ENCODE peak calls at places on chromosome 3, in five cellular contexts. W, G, N, Q and F are unnamed samples.

GRCh38 chr3:98328933-98329332 is 24.7 kb upstream of the OR5K4 start:
- DNase-seq in N (no peak), W (no peak), Q (no peak), G (no peak), F (no peak)

GRCh38 chr3:143910756-143911155 is 60.9 kb upstream of the DIPK2A start:
- DNase-seq in N (no peak), W (no peak), Q (no peak), G (no peak), F (no peak)

GRCh38 chr3:62688812-62689211 is 186.4 kb downstream of the CADPS start:
- DNase-seq in W (no peak), Q (no peak), N (no peak), G (no peak), F (no peak)

GRCh38 chr3:3685721-3686120 is 113.5 kb upstream of the LRRN1 start:
- DNase-seq in Q (no peak), G (no peak), W (no peak), N (no peak), F (peak)

GRCh38 chr3:136621628-136622027 is 130.6 kb downstream of the STAG1 start:
- DNase-seq in Q (no peak), G (no peak), W (no peak), N (no peak), F (no peak)

GRCh38 chr3:124033360-124034015 is 41.6 kb upstream of the ROPN1 start:
- DNase-seq in N (no peak), W (no peak), Q (peak), G (no peak), F (no peak)

GRCh38 chr3:64267774-64268604 is 42.7 kb upstream of the PRICKLE2 start:
- DNase-seq in Q (peak), G (peak), N (peak), W (no peak), F (peak)

GRCh38 chr3:120299403-120299802 is 14.4 kb upstream of the GPR156 start:
- DNase-seq in N (no peak), Q (no peak), W (no peak), G (no peak), F (no peak)

GRCh38 chr3:161171113-161171512 is 50.0 kb upstream of the NMD3 start:
- DNase-seq in G (no peak), W (no peak), N (no peak), Q (no peak), F (no peak)

GRCh38 chr3:138371070-138371950 is 22.9 kb downstream of the MRAS start:
- DNase-seq in G (no peak), Q (no peak), W (no peak), N (no peak), F (no peak)

GRCh38 chr3:191362036-191362435 is 31.7 kb upstream of the UTS2B start:
- DNase-seq in W (no peak), G (no peak), N (no peak), Q (no peak), F (no peak)

GRCh38 chr3:49563040-49563578 is 8.8 kb downstream of the BSN start:
- DNase-seq in N (no peak), W (no peak), Q (no peak), G (no peak), F (no peak)

GRCh38 chr3:83034806-83035703 is 1273.6 kb upstream of the GBE1 start:
- DNase-seq in Q (no peak), G (no peak), W (no peak), N (no peak), F (no peak)

GRCh38 chr3:37481986-37482385 is 307.6 kb upstream of the LRRFIP2 start:
- DNase-seq in Q (no peak), W (no peak), G (no peak), N (no peak), F (no peak)

GRCh38 chr3:113744941-113745272 is 1.1 kb downstream of the NAA50 start:
- DNase-seq in W (no peak), N (no peak), Q (no peak), G (no peak), F (no peak)

DNA sequence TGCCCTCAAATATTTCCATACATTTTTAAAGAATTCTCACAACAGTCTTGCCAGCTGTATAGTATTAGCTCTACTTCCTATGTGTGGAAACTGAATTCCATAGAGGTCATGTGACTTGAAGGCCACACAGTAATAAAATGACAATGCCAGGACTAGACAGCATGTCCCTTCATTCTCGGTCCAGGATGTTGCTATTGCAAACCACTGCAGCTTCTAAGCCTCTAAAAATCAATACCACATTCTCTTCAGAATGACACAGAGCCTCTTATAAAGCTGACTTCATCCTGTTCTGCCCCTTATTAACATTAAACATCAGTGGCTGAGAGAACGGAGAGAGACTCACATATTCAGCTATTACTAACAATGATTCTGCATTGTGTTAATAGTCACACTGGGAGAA is 240.3 kb upstream of the PEX5L start:
- DNase-seq in Q (no peak), G (no peak), W (no peak), N (no peak), F (no peak)
- TF ChIP-seq POLR2AphosphoS5 in Q (no peak), G (no peak), W (no peak), N (no peak), F (no peak)

DNA sequence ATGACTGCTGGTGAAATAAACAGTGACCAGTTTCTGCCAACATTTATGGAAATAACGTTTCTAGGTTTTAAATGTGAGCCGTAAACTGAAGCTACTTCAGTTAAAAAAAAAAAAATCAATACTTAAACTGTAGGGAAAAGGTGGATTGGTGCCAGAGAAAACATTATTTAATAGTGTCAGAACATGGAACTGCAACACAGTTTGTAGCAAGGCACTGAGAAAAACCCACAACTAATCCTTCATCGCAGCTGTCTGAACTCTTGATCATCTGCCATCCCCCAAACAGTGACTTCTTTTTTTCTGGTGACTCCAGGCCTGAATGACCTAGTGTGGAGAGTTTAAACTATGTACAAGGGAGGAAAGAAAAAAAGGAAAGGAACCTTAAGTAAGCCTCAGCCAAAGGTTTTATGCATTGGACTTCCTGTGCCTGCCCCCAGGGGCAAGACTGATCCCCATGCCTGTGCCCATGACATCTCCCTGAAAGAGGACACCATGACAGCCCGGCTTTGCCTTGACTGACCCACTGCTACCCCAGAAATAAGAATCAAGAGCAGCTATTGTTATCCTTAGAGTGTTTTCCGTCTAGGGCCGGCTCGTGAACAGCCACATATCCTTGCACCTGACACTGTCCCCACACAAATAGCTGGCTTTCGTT is 33.1 kb downstream of the CRTAP start:
- DNase-seq in G (no peak), N (no peak), Q (no peak), W (no peak), F (no peak)
- TF ChIP-seq POLR2AphosphoS5 in G (no peak), N (no peak), Q (no peak), W (no peak), F (no peak)

DNA sequence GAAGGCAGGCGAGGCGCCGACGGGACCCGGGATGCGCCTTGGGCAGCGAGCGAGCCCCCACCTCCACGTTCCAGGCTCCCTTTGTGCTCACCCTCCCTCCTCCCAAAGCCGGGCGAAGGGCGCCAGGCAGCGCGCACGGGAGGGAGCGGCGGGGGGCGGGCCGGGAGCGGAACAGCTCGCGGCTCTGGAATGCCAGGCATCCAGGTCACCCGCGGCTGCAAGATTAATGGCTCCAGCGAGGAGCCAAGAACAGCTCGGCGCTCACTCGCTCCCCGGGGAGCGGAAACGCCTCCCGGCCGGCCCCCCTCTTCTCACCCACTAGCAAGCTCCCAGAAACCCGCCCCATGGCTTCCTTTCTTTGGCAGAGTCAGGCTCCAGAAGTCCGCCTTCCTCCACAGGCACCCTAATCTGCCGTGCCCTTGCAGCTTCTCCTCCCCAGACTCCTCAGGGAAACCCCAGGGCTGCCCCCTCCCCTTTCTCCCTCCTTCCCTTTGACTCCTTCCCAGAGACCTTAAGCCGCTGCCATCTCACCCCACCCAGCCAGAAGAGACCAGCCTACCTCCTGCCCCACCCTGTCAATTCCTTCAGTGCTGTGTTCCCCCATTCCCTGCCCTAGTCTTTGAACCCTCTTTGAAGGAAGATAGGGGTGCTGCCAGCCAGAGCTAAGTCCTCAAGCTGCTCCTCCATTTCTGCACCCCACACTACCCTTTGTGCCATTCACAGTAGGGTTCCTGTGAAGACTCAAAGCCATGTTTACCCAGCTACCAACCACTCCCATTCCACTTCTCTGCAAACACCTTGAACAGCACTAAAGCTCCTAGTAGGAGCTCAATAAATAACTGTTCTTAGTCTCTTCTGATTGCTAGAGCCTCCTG is 9.9 kb downstream of the AMOTL2 start:
- DNase-seq in G (peak), Q (peak), W (peak), N (peak), F (peak)
- TF ChIP-seq POLR2AphosphoS5 in G (peak), Q (no peak), W (peak), N (peak), F (peak)

DNA sequence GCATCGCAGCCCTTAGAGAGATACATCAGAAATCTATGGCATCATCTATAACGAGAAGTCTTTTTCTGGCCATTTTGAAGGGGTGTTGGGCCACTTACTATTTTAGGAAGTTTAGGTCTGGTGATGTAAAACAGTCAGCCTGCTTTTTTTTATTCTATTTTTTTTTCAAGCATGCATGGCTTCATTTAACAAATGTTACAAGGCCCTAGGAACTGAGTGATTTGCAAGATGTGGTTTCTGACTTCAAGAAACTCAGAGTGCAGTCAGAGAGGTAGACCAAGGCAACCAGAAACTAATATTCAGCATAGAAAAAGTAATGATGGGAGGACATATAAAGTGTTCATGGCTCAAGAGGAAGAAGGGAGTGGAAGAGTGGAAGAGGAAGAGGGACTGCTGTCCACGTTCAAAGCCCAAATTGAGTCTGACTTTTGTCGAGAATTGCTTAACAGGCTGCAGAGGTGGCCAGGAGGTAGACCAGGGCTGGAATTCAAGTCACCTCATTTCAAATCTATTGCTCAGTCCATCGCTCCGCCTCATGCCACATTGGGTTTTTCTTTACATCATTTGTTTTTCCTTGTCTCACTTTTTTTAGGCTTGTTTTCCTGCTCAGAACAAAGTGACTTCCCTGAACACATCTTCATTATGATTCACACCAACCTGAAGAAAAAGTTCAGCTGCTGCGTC is 97.1 kb downstream of the RPL39L start:
- DNase-seq in Q (no peak), N (no peak), W (no peak), G (no peak), F (no peak)
- TF ChIP-seq POLR2AphosphoS5 in Q (no peak), N (no peak), W (no peak), G (no peak), F (no peak)

DNA sequence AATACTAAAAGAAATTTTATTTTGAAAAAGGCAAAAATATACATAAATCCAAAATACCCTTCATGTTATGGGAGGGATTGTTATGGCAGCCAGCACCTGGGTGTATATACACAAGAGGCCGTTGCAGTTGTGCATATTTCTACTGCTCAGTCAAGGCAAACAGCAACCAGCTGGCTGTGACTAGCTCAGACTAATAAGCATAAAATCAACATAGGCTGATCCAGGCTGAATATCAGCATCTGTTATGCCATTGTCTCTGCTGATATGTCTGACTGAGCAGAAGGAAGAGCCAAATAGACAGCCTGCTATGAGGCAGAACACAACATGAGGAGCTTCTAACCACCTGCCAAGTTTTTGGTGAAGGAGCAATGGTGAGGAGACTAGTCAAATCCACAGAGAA is 457.5 kb upstream of the ALCAM start:
- DNase-seq in N (no peak), G (no peak), W (no peak), Q (no peak), F (no peak)
- TF ChIP-seq POLR2AphosphoS5 in N (no peak), G (no peak), W (no peak), Q (no peak), F (no peak)

GRCh38 chr3:194604126-194604525 is 29.1 kb downstream of the TMEM44 start:
- DNase-seq in W (no peak), N (no peak), Q (no peak), G (no peak), F (no peak)
- TF ChIP-seq POLR2AphosphoS5 in W (no peak), N (no peak), Q (no peak), G (no peak), F (no peak)

DNA sequence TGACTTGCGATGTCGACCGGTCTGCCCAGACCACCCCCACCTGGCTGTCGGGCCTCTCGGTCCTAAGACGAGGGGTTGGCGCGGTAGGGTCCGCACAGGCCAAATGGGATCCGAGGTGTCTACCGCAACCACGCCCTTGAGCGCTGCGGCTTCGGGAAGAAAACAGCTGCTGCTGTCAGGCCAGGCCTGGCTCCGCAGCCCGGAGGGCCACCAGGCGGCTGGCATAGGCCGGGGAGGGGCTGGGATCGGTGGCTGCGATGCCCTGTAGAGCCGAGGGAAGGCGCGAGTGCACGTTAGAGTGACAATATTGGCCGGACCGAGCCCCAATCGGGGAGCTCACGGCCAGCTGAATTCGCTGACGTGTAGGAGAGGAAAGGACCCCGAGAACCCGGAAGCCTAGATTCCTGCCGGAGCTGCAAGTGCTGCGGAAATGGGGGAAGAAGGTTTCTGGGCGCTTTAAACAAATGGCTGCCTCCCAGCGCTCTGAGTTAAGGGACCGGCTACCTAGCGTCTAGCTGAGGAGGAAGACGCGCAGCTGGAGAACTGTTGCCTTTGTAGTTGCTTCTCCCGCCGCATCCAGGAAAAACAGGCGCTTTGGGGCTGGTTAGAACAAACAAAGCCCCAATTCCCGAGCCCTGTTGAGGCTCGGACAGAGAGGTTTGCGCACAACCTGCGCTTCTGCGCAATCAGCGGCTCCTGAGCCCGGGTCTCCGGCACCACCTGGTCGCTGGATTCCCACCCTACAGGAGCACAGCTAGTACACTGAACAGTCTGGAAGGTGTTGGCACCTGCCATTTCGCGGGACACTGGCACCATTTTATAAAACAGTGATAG is 14.0 kb downstream of the ZIC4 start:
- DNase-seq in Q (no peak), W (no peak), N (no peak), G (no peak), F (no peak)
- TF ChIP-seq POLR2AphosphoS5 in Q (no peak), W (no peak), N (no peak), G (no peak), F (no peak)